ENCODE peak calls at places on chromosome 6, in four cellular contexts. One of them, this sample, is unnamed. For H3K4me1, the result is how much of the 10 kb centered on the place peaks cover.

GRCh38 chr6:21003780-21004541 is 469.7 kb downstream of the CDKAL1 start:
- DNase-seq in upper lobe of right lung: no peak
- DNase-seq in endodermal cell: no peak
- DNase-seq in CD8-positive, alpha-beta memory T cell: no peak
- DNase-seq in this sample: no peak

GRCh38 chr6:10403385-10404106 is 11.3 kb downstream of the TFAP2A start:
- DNase-seq in upper lobe of right lung: no peak
- DNase-seq in endodermal cell: no peak
- DNase-seq in CD8-positive, alpha-beta memory T cell: no peak
- DNase-seq in this sample: no peak

GRCh38 chr6:14876778-14877613 is 368.9 kb upstream of the JARID2 start:
- DNase-seq in upper lobe of right lung: no peak
- DNase-seq in endodermal cell: no peak
- DNase-seq in CD8-positive, alpha-beta memory T cell: no peak
- DNase-seq in this sample: no peak

GRCh38 chr6:81844686-81845085 is 92.2 kb upstream of the TENT5A start:
- DNase-seq in upper lobe of right lung: no peak
- DNase-seq in endodermal cell: no peak
- DNase-seq in CD8-positive, alpha-beta memory T cell: no peak
- DNase-seq in this sample: no peak

GRCh38 chr6:7978736-7979135 is 68.1 kb upstream of the TXNDC5 start:
- DNase-seq in upper lobe of right lung: no peak
- DNase-seq in endodermal cell: no peak
- DNase-seq in CD8-positive, alpha-beta memory T cell: no peak
- DNase-seq in this sample: no peak

GRCh38 chr6:15508363-15509330 is 154.2 kb downstream of the DTNBP1 start:
- DNase-seq in upper lobe of right lung: peak
- DNase-seq in endodermal cell: peak
- DNase-seq in CD8-positive, alpha-beta memory T cell: no peak
- DNase-seq in this sample: no peak

GRCh38 chr6:139126255-139126654 is 8.6 kb upstream of the HECA start:
- DNase-seq in upper lobe of right lung: no peak
- DNase-seq in endodermal cell: no peak
- DNase-seq in CD8-positive, alpha-beta memory T cell: no peak
- DNase-seq in this sample: no peak

GRCh38 chr6:157760589-157761330 is 62.3 kb upstream of the SNX9 start:
- DNase-seq in upper lobe of right lung: no peak
- DNase-seq in endodermal cell: peak
- DNase-seq in CD8-positive, alpha-beta memory T cell: peak
- DNase-seq in this sample: peak

GRCh38 chr6:71388846-71389543 is 100.4 kb downstream of the OGFRL1 start:
- DNase-seq in upper lobe of right lung: no peak
- DNase-seq in endodermal cell: no peak
- DNase-seq in CD8-positive, alpha-beta memory T cell: no peak
- DNase-seq in this sample: no peak

GRCh38 chr6:36610041-36610440 is 15.9 kb downstream of the SRSF3 start:
- DNase-seq in upper lobe of right lung: no peak
- DNase-seq in endodermal cell: no peak
- DNase-seq in CD8-positive, alpha-beta memory T cell: no peak
- DNase-seq in this sample: no peak

GRCh38 chr6:160348552-160349441 is 619 bp downstream of the SLC22A3 start:
- DNase-seq in upper lobe of right lung: peak
- DNase-seq in endodermal cell: peak
- DNase-seq in CD8-positive, alpha-beta memory T cell: no peak
- DNase-seq in this sample: no peak

GRCh38 chr6:78243519-78243918 is 590.7 kb downstream of the MEI4 start:
- DNase-seq in upper lobe of right lung: no peak
- DNase-seq in endodermal cell: no peak
- DNase-seq in CD8-positive, alpha-beta memory T cell: no peak
- DNase-seq in this sample: no peak

GRCh38 chr6:167824591-167825041 is 2.1 kb upstream of the AFDN start:
- DNase-seq in upper lobe of right lung: no peak
- DNase-seq in endodermal cell: no peak
- DNase-seq in CD8-positive, alpha-beta memory T cell: no peak
- DNase-seq in this sample: no peak

GRCh38 chr6:45535933-45536332 is 158.2 kb upstream of the SUPT3H start:
- DNase-seq in upper lobe of right lung: no peak
- DNase-seq in endodermal cell: no peak
- DNase-seq in CD8-positive, alpha-beta memory T cell: no peak
- DNase-seq in this sample: no peak

GRCh38 chr6:148501178-148501590 is 158.5 kb downstream of the SASH1 start:
- DNase-seq in upper lobe of right lung: no peak
- DNase-seq in endodermal cell: no peak
- DNase-seq in CD8-positive, alpha-beta memory T cell: no peak
- DNase-seq in this sample: peak

GRCh38 chr6:37792457-37793039 is 27.0 kb upstream of the ZFAND3 start:
- DNase-seq in upper lobe of right lung: no peak
- DNase-seq in endodermal cell: no peak
- DNase-seq in CD8-positive, alpha-beta memory T cell: no peak
- DNase-seq in this sample: no peak

GRCh38 chr6:40965046-40965445 is 74.0 kb downstream of the UNC5CL start:
- DNase-seq in upper lobe of right lung: no peak
- DNase-seq in endodermal cell: no peak
- DNase-seq in CD8-positive, alpha-beta memory T cell: no peak
- DNase-seq in this sample: no peak

GRCh38 chr6:118704911-118705310 is 53.5 kb upstream of the CEP85L start:
- DNase-seq in upper lobe of right lung: no peak
- DNase-seq in endodermal cell: no peak
- DNase-seq in CD8-positive, alpha-beta memory T cell: no peak
- DNase-seq in this sample: no peak

GRCh38 chr6:82906951-82907350 is 158.7 kb downstream of the UBE3D start:
- DNase-seq in upper lobe of right lung: no peak
- DNase-seq in endodermal cell: no peak
- DNase-seq in CD8-positive, alpha-beta memory T cell: no peak
- DNase-seq in this sample: no peak

GRCh38 chr6:137148291-137149076 is 25.0 kb downstream of the IL22RA2 start:
- DNase-seq in upper lobe of right lung: no peak
- DNase-seq in endodermal cell: no peak
- DNase-seq in CD8-positive, alpha-beta memory T cell: no peak
- DNase-seq in this sample: no peak

GRCh38 chr6:12719017-12719416 is 2.5 kb downstream of the PHACTR1 start:
- DNase-seq in upper lobe of right lung: no peak
- DNase-seq in endodermal cell: no peak
- DNase-seq in CD8-positive, alpha-beta memory T cell: no peak
- DNase-seq in this sample: no peak

GRCh38 chr6:102488729-102489128 is 1095.2 kb downstream of the GRIK2 start:
- DNase-seq in upper lobe of right lung: no peak
- DNase-seq in endodermal cell: no peak
- DNase-seq in CD8-positive, alpha-beta memory T cell: no peak
- DNase-seq in this sample: no peak

GRCh38 chr6:34819571-34820480 is 27.9 kb downstream of the BLTP3A start:
- DNase-seq in upper lobe of right lung: no peak
- DNase-seq in endodermal cell: no peak
- DNase-seq in CD8-positive, alpha-beta memory T cell: no peak
- DNase-seq in this sample: no peak

GRCh38 chr6:159836294-159837140 is 36.4 kb downstream of the PNLDC1 start:
- DNase-seq in upper lobe of right lung: no peak
- DNase-seq in endodermal cell: no peak
- DNase-seq in CD8-positive, alpha-beta memory T cell: no peak
- DNase-seq in this sample: peak

GRCh38 chr6:159217595-159218275 is 48.5 kb downstream of the FNDC1 start:
- DNase-seq in upper lobe of right lung: no peak
- DNase-seq in endodermal cell: peak
- DNase-seq in CD8-positive, alpha-beta memory T cell: no peak
- DNase-seq in this sample: no peak

GRCh38 chr6:146914563-146915483 is 289.4 kb upstream of the STXBP5 start:
- DNase-seq in upper lobe of right lung: no peak
- DNase-seq in endodermal cell: no peak
- DNase-seq in CD8-positive, alpha-beta memory T cell: no peak
- DNase-seq in this sample: peak

GRCh38 chr6:161947371-161947770 is 673.5 kb upstream of the AGPAT4 start:
- DNase-seq in upper lobe of right lung: no peak
- DNase-seq in endodermal cell: peak
- DNase-seq in CD8-positive, alpha-beta memory T cell: no peak
- DNase-seq in this sample: no peak

GRCh38 chr6:170176621-170177382 is 114.1 kb downstream of the DLL1 start:
- DNase-seq in upper lobe of right lung: no peak
- DNase-seq in endodermal cell: no peak
- DNase-seq in CD8-positive, alpha-beta memory T cell: peak
- DNase-seq in this sample: no peak

GRCh38 chr6:47483516-47483852 is 5.9 kb downstream of the CD2AP start:
- DNase-seq in upper lobe of right lung: no peak
- DNase-seq in endodermal cell: no peak
- DNase-seq in CD8-positive, alpha-beta memory T cell: no peak
- DNase-seq in this sample: no peak

GRCh38 chr6:95545226-95545625 is 32.1 kb upstream of the MANEA start:
- DNase-seq in upper lobe of right lung: no peak
- DNase-seq in endodermal cell: no peak
- DNase-seq in CD8-positive, alpha-beta memory T cell: no peak
- DNase-seq in this sample: no peak

GRCh38 chr6:24126586-24127192 is 674 bp downstream of the NRSN1 start:
- DNase-seq in upper lobe of right lung: no peak
- DNase-seq in endodermal cell: peak
- DNase-seq in CD8-positive, alpha-beta memory T cell: no peak
- DNase-seq in this sample: no peak

GRCh38 chr6:158834675-158835385 is 15.7 kb upstream of the EZR start:
- DNase-seq in upper lobe of right lung: no peak
- DNase-seq in endodermal cell: no peak
- DNase-seq in CD8-positive, alpha-beta memory T cell: no peak
- DNase-seq in this sample: no peak

GRCh38 chr6:111789593-111789992 is 83.7 kb downstream of the FYN start:
- DNase-seq in upper lobe of right lung: no peak
- DNase-seq in endodermal cell: no peak
- DNase-seq in CD8-positive, alpha-beta memory T cell: no peak
- DNase-seq in this sample: no peak

GRCh38 chr6:35776364-35777215 is at the start of gene CLPSL2:
- DNase-seq in upper lobe of right lung: peak
- DNase-seq in endodermal cell: peak
- DNase-seq in CD8-positive, alpha-beta memory T cell: no peak
- DNase-seq in this sample: no peak

GRCh38 chr6:139881728-139882211 is 507.3 kb upstream of the CITED2 start:
- DNase-seq in upper lobe of right lung: no peak
- DNase-seq in endodermal cell: peak
- DNase-seq in CD8-positive, alpha-beta memory T cell: no peak
- DNase-seq in this sample: no peak

GRCh38 chr6:14673201-14673600 is 555.6 kb downstream of the CD83 start:
- DNase-seq in upper lobe of right lung: no peak
- DNase-seq in endodermal cell: no peak
- DNase-seq in CD8-positive, alpha-beta memory T cell: no peak
- DNase-seq in this sample: no peak

GRCh38 chr6:33710296-33711121 is 991 bp downstream of the UQCC2 start:
- DNase-seq in upper lobe of right lung: peak
- DNase-seq in endodermal cell: no peak
- DNase-seq in CD8-positive, alpha-beta memory T cell: no peak
- DNase-seq in this sample: no peak
- H3K4me3 ChIP-seq in upper lobe of right lung: peak
- H3K4me3 ChIP-seq in endodermal cell: peak
- H3K4me3 ChIP-seq in CD8-positive, alpha-beta memory T cell: peak
- H3K4me3 ChIP-seq in this sample: peak

GRCh38 chr6:54093306-54093705 is 17.9 kb upstream of the MLIP start:
- DNase-seq in upper lobe of right lung: no peak
- DNase-seq in endodermal cell: no peak
- DNase-seq in CD8-positive, alpha-beta memory T cell: no peak
- DNase-seq in this sample: no peak
- H3K4me1 ChIP-seq in upper lobe of right lung: under half
- H3K4me1 ChIP-seq in endodermal cell: under half
- H3K4me1 ChIP-seq in CD8-positive, alpha-beta memory T cell: under half
- H3K4me1 ChIP-seq in this sample: under half

DNA sequence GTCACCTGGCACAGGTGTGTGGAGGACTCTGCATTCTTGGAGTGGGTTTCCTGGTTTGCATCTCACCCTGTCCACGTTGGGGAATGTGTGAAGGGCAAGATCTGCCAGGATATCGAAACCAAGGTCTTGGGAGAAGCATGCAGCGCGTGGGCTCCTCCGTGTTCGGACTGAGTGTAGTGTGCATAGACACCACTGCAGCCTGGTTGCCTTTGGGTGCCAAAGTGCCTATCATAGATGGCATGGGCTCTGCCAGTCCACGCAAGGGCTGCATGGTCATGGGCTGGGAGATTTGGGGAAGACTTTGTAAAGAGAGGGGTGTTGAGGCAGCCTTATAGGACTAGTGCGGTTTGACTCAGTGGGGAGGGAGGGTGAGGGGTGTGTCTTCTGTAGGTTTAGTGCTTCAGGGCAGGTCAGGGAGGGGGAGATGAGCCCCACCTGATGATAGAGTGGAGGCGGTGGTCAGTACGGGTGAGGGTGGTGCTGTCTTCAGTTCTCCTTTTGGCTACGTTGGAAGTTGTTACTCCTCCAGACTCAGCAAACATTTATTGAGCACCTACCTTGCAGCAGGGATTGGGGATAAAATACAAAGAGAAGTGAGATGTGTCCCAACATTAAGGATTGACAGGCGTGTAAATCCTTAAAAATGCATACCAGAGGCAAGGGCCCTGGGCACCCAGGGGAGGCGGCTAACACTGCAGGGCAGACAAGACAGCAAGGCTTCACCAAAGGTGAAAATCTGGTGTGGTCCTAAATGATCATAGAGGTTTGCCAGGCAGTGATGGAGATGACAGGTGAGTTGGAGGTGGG is 28.3 kb downstream of the DUSP22 start:
- DNase-seq in upper lobe of right lung: peak
- DNase-seq in endodermal cell: no peak
- DNase-seq in CD8-positive, alpha-beta memory T cell: no peak
- DNase-seq in this sample: no peak
- H3K4me3 ChIP-seq in upper lobe of right lung: no peak
- H3K4me3 ChIP-seq in endodermal cell: no peak
- H3K4me3 ChIP-seq in CD8-positive, alpha-beta memory T cell: no peak
- H3K4me3 ChIP-seq in this sample: no peak

GRCh38 chr6:43628392-43629103 is 516 bp downstream of the GTPBP2 start:
- DNase-seq in upper lobe of right lung: peak
- DNase-seq in endodermal cell: peak
- DNase-seq in CD8-positive, alpha-beta memory T cell: peak
- DNase-seq in this sample: no peak
- H3K4me1 ChIP-seq in upper lobe of right lung: under half
- H3K4me1 ChIP-seq in endodermal cell: under half
- H3K4me1 ChIP-seq in CD8-positive, alpha-beta memory T cell: under half
- H3K4me1 ChIP-seq in this sample: under half

DNA sequence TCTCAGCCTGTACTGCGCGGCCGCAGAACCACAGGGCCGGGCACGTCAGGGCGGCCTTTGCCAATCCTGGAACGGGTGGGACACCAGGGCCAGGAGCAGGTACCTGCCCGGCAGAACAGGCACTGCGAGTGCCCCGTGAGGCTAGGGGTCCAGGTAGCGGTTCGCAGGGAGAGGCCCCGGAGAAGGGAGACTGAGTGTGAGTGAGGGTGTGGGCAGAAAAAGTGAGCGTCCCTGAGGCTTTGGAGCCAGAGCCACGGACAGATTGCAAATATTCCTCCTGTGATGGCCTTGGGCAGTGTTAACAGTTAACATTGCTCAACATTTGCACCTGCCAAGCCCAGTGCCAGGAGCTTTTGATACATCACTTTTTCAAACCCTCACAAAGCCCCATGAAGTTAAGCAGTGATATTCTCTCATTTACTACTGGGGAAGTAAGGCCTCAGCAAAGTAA is 491 bp downstream of the GNMT start:
- DNase-seq in upper lobe of right lung: no peak
- DNase-seq in endodermal cell: no peak
- DNase-seq in CD8-positive, alpha-beta memory T cell: no peak
- DNase-seq in this sample: no peak
- H3K4me3 ChIP-seq in upper lobe of right lung: peak
- H3K4me3 ChIP-seq in endodermal cell: peak
- H3K4me3 ChIP-seq in CD8-positive, alpha-beta memory T cell: peak
- H3K4me3 ChIP-seq in this sample: peak

This sample was measured in right atrium auricular region.